ENCODE peak calls at places on chromosomes 5 and 9, in six cellular contexts. B is A549, J is HepG2, O is IMR-90, S is GM12878, X is K562. I is an unnamed sample.

GRCh38 chr5:17219431-17219830 is 2.0 kb downstream of the BASP1 start:
- DNase-seq in S (no peak), B (no peak), X (no peak), J (no peak), O (no peak), I (no peak)

GRCh38 chr9:1977026-1977425 is 38.1 kb upstream of the SMARCA2 start:
- DNase-seq in B (no peak), X (no peak), J (no peak), O (no peak), S (no peak), I (no peak)

GRCh38 chr5:37951946-37952721 is 112.3 kb upstream of the GDNF start:
- DNase-seq in O (no peak), X (peak), J (no peak), S (no peak), B (no peak), I (no peak)

GRCh38 chr5:175711031-175711430 is 53.2 kb downstream of the HRH2 start:
- DNase-seq in B (no peak), J (no peak), S (no peak), X (no peak), O (no peak), I (no peak)

GRCh38 chr5:172356527-172356926 is 73.0 kb upstream of the UBTD2 start:
- DNase-seq in J (no peak), O (no peak), X (no peak), S (no peak), B (no peak), I (no peak)

GRCh38 chr9:136806631-136807201 is 1.0 kb upstream of the RABL6 start:
- DNase-seq in O (no peak), B (no peak), J (no peak), X (no peak), S (no peak), I (no peak)

GRCh38 chr9:37466037-37466709 is 923 bp upstream of the ZBTB5 start:
- DNase-seq in J (peak), B (peak), X (peak), S (no peak), O (no peak), I (peak)

GRCh38 chr5:152335461-152335860 is 69.6 kb downstream of the NMUR2 start:
- DNase-seq in B (no peak), J (no peak), S (no peak), O (no peak), X (no peak), I (no peak)

GRCh38 chr9:18606831-18607230 is 132.9 kb downstream of the ADAMTSL1 start:
- DNase-seq in O (peak), X (no peak), S (no peak), B (no peak), J (no peak), I (no peak)

GRCh38 chr5:172411423-172412111 is 42.8 kb downstream of the SH3PXD2B start:
- DNase-seq in J (no peak), S (no peak), X (no peak), O (peak), B (no peak), I (no peak)

GRCh38 chr9:137672907-137673791 is 54.3 kb downstream of the EHMT1 start:
- DNase-seq in X (peak), B (peak), J (peak), O (peak), S (peak), I (peak)

GRCh38 chr5:148482697-148483462 is 99.1 kb downstream of the FBXO38 start:
- DNase-seq in O (peak), J (peak), X (peak), B (peak), S (peak), I (peak)

GRCh38 chr9:136539427-136540412 is 6.1 kb downstream of the NOTCH1 start:
- DNase-seq in J (no peak), B (no peak), X (peak), O (no peak), S (peak), I (no peak)

GRCh38 chr5:6373081-6373846 is 5.1 kb downstream of the MED10 start:
- DNase-seq in O (no peak), J (no peak), X (peak), S (no peak), B (no peak), I (no peak)

GRCh38 chr5:90849939-90850338 is 291.3 kb downstream of the ADGRV1 start:
- DNase-seq in B (no peak), X (no peak), S (no peak), O (no peak), J (no peak), I (no peak)

GRCh38 chr9:102514541-102514940 is 480.6 kb upstream of the CYLC2 start:
- DNase-seq in J (no peak), X (no peak), B (no peak), O (no peak), S (no peak), I (no peak)

GRCh38 chr5:155651-156410 is 35.5 kb upstream of the LRRC14B start:
- DNase-seq in O (no peak), X (no peak), B (no peak), J (no peak), S (no peak), I (no peak)

GRCh38 chr9:6413365-6414263 is 615 bp downstream of the UHRF2 start:
- DNase-seq in O (no peak), B (no peak), J (no peak), S (no peak), X (peak), I (peak)

GRCh38 chr5:94111209-94112004 is 370.0 kb upstream of the POU5F2 start:
- DNase-seq in O (peak), X (peak), B (peak), S (peak), J (peak), I (peak)

GRCh38 chr9:136717399-136717798 is 5.0 kb downstream of the DIPK1B start:
- DNase-seq in J (no peak), X (no peak), O (no peak), B (no peak), S (no peak), I (no peak)

GRCh38 chr9:34963577-34963976 is 5.5 kb downstream of the PHF24 start:
- DNase-seq in X (no peak), J (no peak), S (no peak), O (no peak), B (no peak), I (no peak)

GRCh38 chr9:117487555-117488175 is 72.8 kb upstream of the ASTN2 start:
- DNase-seq in B (peak), X (peak), J (peak), O (peak), S (peak), I (peak)

GRCh38 chr9:8863064-8863463 is 1063.5 kb upstream of the DMAC1 start:
- DNase-seq in S (no peak), B (no peak), J (no peak), O (no peak), X (no peak), I (peak)
- TF ChIP-seq SMC3 in S (no peak), B (no peak), J (no peak), O (no peak), X (no peak), I (no peak)

DNA sequence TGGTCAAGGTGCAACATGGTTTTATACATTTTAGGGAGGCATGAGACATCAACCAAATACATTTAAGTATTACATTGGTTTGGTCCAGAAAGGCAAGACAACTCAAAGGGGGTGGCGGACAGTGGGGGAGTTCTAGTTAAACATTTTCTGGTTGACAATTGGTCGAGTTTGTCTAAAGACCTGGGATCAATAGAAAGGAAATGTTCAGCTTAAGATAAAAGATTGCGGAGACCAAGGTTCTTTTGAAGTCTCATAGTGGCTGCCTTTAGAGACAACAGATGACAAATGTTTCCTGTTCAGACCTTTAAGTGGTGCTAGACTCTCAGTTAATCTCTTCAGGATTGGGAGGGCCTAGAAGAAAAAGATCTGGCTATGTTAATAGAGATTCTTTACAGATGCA is 47.7 kb upstream of the TTC39B start:
- DNase-seq in O (no peak), X (no peak), B (no peak), J (peak), S (no peak), I (no peak)
- TF ChIP-seq SMC3 in O (no peak), X (no peak), B (no peak), J (no peak), S (no peak), I (no peak)

GRCh38 chr9:108473209-108474112 is 382.3 kb downstream of the ACTL7B start:
- DNase-seq in B (peak), X (no peak), J (no peak), S (no peak), O (peak), I (no peak)
- TF ChIP-seq SMC3 in B (no peak), X (no peak), J (no peak), S (no peak), O (no peak), I (no peak)

GRCh38 chr9:72400866-72401265 is 35.9 kb upstream of the ZFAND5 start:
- DNase-seq in S (no peak), J (no peak), B (no peak), X (no peak), O (no peak), I (no peak)
- TF ChIP-seq SMC3 in S (no peak), J (no peak), B (no peak), X (no peak), O (no peak), I (no peak)

GRCh38 chr9:75467141-75467540 is 378.8 kb downstream of the OSTF1 start:
- DNase-seq in X (no peak), S (no peak), O (no peak), J (no peak), B (no peak), I (peak)
- TF ChIP-seq SMC3 in X (no peak), S (no peak), O (no peak), J (no peak), B (no peak), I (no peak)

DNA sequence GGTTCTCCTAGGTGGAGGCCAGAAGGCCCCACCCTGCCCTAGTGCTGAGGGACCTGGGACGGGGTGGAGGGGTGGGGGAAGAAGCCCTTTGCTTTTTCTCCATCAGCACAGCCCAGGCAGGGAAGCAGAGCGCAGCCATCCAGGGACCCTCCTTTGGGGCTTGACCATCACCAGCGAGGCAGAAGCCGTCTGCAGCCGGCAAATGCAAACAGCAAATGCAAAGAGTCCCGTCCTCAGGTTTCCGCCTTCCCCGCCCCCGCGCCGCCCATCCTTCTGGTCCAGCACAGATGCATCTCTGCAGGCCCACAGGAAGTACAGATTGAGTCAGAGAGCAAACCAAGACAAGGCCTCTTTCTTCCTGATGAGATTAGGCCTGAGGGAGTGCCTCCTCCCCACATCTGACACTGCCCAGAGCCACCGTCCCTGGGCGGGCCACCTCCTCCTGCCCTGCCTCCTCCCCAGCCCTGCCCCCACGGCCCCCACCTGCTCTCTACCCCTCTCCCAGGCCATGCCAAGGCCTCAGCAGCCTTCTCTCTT is 23.4 kb downstream of the CORO2A start:
- DNase-seq in X (peak), S (peak), B (no peak), J (peak), O (peak), I (peak)
- TF ChIP-seq SMC3 in X (no peak), S (peak), B (no peak), J (no peak), O (no peak), I (no peak)

GRCh38 chr5:126416266-126416925 is 6.8 kb upstream of the GRAMD2B start:
- DNase-seq in S (no peak), J (no peak), X (no peak), B (no peak), O (no peak), I (no peak)

GRCh38 chr5:126422994-126423788 is at the start of gene GRAMD2B:
- DNase-seq in O (peak), J (peak), S (peak), X (peak), B (peak), I (peak)

GRCh38 chr5:126417178-126417577 is 6.0 kb upstream of the GRAMD2B start:
- DNase-seq in O (no peak), X (no peak), J (no peak), B (no peak), S (no peak), I (no peak)

GRCh38 chr5:126415789-126416188 is 7.4 kb upstream of the GRAMD2B start:
- DNase-seq in S (no peak), J (no peak), X (no peak), B (no peak), O (no peak), I (no peak)

GRCh38 chr5:126419102-126419501 is 4.1 kb upstream of the GRAMD2B start:
- DNase-seq in X (no peak), O (no peak), J (no peak), S (no peak), B (no peak), I (no peak)
- TF ChIP-seq SMC3 in X (no peak), O (no peak), J (no peak), S (no peak), B (no peak), I (no peak)

GRCh38 chr5:33008751-33009418 is 297.8 kb downstream of the NPR3 start:
- DNase-seq in B (no peak), J (no peak), S (no peak), O (no peak), X (no peak), I (no peak)
- TF ChIP-seq SMC3 in B (no peak), J (no peak), S (no peak), O (no peak), X (no peak), I (no peak)

GRCh38 chr9:99044827-99045226 is 60.1 kb upstream of the TGFBR1 start:
- DNase-seq in J (no peak), B (no peak), X (no peak), O (peak), S (no peak), I (no peak)

GRCh38 chr9:99040254-99040653 is 64.7 kb upstream of the TGFBR1 start:
- DNase-seq in J (no peak), X (no peak), B (no peak), S (no peak), O (no peak), I (no peak)

GRCh38 chr9:99040911-99041582 is 63.9 kb upstream of the TGFBR1 start:
- DNase-seq in O (peak), J (no peak), B (no peak), S (no peak), X (no peak), I (no peak)

GRCh38 chr9:99041618-99042017 is 63.3 kb upstream of the TGFBR1 start:
- DNase-seq in X (no peak), J (no peak), B (no peak), O (no peak), S (no peak), I (no peak)

DNA sequence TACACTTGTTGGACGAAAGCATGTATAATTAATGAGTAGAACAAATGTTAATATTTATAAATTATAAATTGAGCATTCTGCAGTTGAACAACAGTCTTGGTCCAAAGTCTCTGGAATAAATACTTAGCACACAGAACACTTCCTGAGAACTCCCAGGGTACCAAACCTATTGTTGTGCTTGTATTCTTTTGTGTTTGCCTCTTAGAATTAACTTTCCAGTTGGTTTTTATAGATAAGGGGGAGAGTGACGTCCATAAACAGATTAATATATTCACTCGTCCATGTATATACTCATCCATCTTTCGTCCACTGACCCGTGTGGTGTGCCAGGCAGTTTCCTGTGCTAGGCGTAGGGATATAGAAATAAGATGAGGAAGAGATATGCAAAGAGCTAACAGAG is 62.3 kb upstream of the TGFBR1 start:
- DNase-seq in X (no peak), B (no peak), O (no peak), J (no peak), S (no peak), I (no peak)
- TF ChIP-seq SMC3 in X (no peak), B (no peak), O (no peak), J (no peak), S (no peak), I (no peak)

DNA sequence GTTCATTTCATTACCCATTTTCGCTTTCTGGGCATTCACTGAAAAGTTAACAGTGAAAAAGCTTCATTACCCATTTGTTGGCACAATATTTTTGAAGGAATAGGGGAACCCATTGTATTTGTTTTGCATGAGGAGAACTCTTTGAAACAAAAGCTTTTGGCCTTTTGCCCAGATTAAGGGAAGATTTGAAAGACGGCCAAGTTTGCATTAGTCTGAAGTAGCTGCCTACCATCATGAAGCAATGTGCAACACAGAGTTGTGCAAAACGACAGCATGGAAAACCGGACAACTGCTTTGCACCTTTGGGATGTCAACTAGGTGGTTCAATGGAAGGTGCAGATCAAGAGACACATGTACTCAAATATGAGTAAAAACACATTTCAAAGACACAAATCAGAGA is 84.9 kb downstream of the TRPM3 start:
- DNase-seq in B (no peak), J (peak), S (no peak), X (no peak), O (no peak), I (no peak)
- TF ChIP-seq SMC3 in B (no peak), J (no peak), S (no peak), X (no peak), O (no peak), I (no peak)

I was measured in SK-N-SH.